ENCODE peak calls at places on chromosome 19, in six cellular contexts. M is SK-N-SH, L is GM12891, J is K562, C is H1, U is GM12878. A is an unnamed sample.

GRCh38 chr19:43681826-43682225 is 11.9 kb upstream of the PLAUR start:
- DNase-seq in C (no peak), M (no peak), U (no peak), L (no peak), J (no peak), A (no peak)

GRCh38 chr19:10086032-10086903 is at the start of gene SHFL:
- DNase-seq in J (peak), U (no peak), L (peak), M (peak), C (peak), A (peak)

GRCh38 chr19:4688587-4688986 is 18.4 kb upstream of the MYDGF start:
- DNase-seq in U (no peak), L (no peak), M (no peak), J (no peak), C (no peak), A (no peak)

GRCh38 chr19:49921871-49922755 is 6.9 kb upstream of the ATF5 start:
- DNase-seq in M (no peak), J (no peak), L (no peak), C (no peak), U (no peak), A (no peak)

GRCh38 chr19:49614096-49614857 is 23.3 kb downstream of the PRR12 start:
- DNase-seq in M (no peak), U (no peak), C (no peak), J (no peak), L (no peak), A (no peak)

GRCh38 chr19:10044390-10044789 is 31.1 kb downstream of the RDH8 start:
- DNase-seq in J (peak), L (no peak), M (no peak), C (no peak), U (no peak), A (no peak)

GRCh38 chr19:41935781-41936415 is 7.6 kb upstream of the ERFL start:
- DNase-seq in M (no peak), J (no peak), U (no peak), C (no peak), L (no peak), A (no peak)

GRCh38 chr19:17762505-17763229 is 11.4 kb downstream of the FCHO1 start:
- DNase-seq in M (peak), C (peak), J (peak), U (no peak), L (no peak), A (no peak)

GRCh38 chr19:49689133-49690072 is at the start of gene ADM5:
- DNase-seq in M (peak), U (no peak), J (no peak), L (no peak), C (peak), A (peak)

GRCh38 chr19:17183271-17183757 is 31.8 kb upstream of the USE1 start:
- DNase-seq in M (no peak), J (no peak), C (no peak), U (no peak), L (no peak), A (no peak)

GRCh38 chr19:52638601-52639000 is 446 bp upstream of the ZNF83 start:
- DNase-seq in C (no peak), U (no peak), L (peak), M (peak), J (peak), A (peak)

GRCh38 chr19:58009666-58010301 is 7.2 kb upstream of the ZNF606 start:
- DNase-seq in J (peak), M (no peak), C (no peak), L (peak), U (no peak), A (peak)

GRCh38 chr19:14091086-14091884 is 734 bp upstream of the SAMD1 start:
- DNase-seq in L (peak), U (no peak), J (peak), M (peak), C (peak), A (peak)

GRCh38 chr19:19214892-19215291 is 3.1 kb downstream of the NCAN start:
- DNase-seq in M (no peak), J (peak), L (no peak), C (peak), U (no peak), A (no peak)

GRCh38 chr19:49118565-49119410 is at the start of gene C19orf73:
- DNase-seq in M (peak), U (peak), J (peak), L (peak), C (peak), A (peak)

GRCh38 chr19:49324801-49325491 is at the start of gene SLC6A16:
- DNase-seq in L (no peak), J (no peak), M (no peak), U (no peak), C (peak), A (no peak)

GRCh38 chr19:18121166-18121565 is 23.6 kb downstream of the MAST3 start:
- DNase-seq in U (no peak), M (no peak), L (no peak), C (no peak), J (no peak), A (no peak)

GRCh38 chr19:13044160-13044853 is 49.0 kb downstream of the NFIX start:
- DNase-seq in L (no peak), U (no peak), M (no peak), C (no peak), J (no peak), A (no peak)

GRCh38 chr19:5138606-5139594 is 170.0 kb downstream of the KDM4B start:
- DNase-seq in U (peak), C (no peak), J (no peak), L (peak), M (no peak), A (peak)

GRCh38 chr19:16381756-16382401 is 57.3 kb downstream of the KLF2 start:
- DNase-seq in C (no peak), M (no peak), J (no peak), L (no peak), U (no peak), A (no peak)

DNA sequence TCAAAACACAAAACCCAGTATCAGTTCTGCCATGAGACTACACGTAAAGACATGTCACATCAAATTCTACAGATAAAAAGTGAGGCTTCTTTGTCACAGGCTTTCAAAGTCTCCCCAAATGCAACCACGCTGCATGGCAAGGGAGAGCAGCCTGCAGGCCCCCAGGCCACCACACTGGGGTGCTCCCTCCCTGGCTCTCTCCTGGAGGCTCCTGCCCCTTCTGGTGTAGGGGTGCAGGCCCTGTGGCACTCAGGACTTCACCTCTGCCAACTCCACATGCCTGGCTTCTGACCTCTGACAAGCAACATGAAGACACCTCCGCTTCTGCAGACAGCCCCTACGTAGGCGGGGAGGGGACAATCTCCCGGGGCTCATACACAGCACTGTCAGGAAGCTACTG is 14.3 kb downstream of the AKAP8 start:
- DNase-seq in C (no peak), M (no peak), L (no peak), U (no peak), J (no peak), A (no peak)
- TF ChIP-seq TAF1 in C (no peak), M (no peak), L (no peak), U (no peak), J (no peak), A (no peak)

GRCh38 chr19:45117167-45117594 is 24.2 kb downstream of the PPP1R37 start:
- DNase-seq in J (peak), L (peak), C (no peak), U (peak), M (no peak), A (peak)
- TF ChIP-seq TAF1 in J (no peak), L (no peak), C (no peak), U (no peak), M (no peak), A (no peak)

DNA sequence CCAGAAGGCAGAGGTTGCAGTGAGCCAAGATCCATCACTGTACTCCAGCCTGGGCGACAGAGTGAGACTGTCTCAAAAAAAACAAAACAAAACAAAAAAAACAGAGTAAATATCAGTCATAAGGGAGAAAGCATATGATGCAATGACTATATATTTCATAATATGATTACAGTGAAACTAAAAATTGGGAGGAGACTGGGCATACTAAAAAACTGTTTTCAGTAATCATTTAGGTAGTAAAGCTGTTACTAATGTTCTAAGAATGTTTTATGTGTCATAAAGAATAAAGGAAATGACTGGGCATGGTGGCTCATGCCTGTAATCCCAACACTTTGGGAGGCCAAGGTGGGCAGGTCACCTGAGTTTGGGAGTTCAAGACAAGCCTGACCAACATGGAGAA is 15.9 kb downstream of the ZNF573 start:
- DNase-seq in U (no peak), M (no peak), C (no peak), L (no peak), J (no peak), A (no peak)
- TF ChIP-seq TAF1 in U (no peak), M (no peak), C (no peak), L (no peak), J (no peak), A (no peak)

GRCh38 chr19:45166723-45167252 is 6.0 kb upstream of the NKPD1 start:
- DNase-seq in C (no peak), J (no peak), M (no peak), L (no peak), U (no peak), A (no peak)
- TF ChIP-seq TAF1 in C (no peak), J (no peak), M (no peak), L (no peak), U (no peak), A (no peak)

DNA sequence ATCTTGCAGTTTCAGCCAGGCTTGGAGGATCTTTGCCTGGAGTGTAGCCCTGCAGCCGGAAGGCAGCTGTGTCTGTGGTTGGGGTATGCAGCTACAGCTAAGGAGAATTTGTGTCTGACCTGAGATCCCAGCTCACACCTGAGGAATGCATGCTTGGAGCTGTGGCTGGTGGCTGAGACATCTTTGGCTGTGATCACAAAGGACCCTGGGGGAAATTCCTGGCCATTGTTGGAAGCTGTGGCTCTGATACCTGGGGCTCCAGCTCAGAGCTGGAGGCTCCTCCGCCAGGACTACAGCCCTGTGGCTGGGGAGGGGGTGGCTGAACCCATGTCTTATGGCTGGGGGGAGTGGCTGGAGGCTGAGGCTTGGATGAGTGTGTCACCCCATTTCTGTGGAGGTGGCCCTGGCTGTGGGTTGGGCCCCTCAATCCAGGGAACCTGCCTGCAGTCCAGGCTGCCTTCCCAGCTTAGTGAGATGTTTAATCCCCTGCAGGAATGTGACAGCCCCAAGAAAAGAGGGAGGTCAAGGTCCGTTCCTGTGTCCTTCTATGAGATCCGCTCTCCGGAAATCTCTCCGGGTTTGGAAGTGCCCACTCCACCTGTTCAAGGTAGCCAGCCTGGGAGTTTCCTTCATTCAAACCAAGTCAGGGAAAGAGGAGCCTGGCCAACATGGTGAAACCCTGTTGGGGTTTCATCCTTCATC is 27.6 kb downstream of the ARHGEF18 start:
- DNase-seq in L (no peak), M (no peak), J (no peak), C (no peak), U (no peak), A (no peak)
- TF ChIP-seq TAF1 in L (no peak), M (no peak), J (no peak), C (peak), U (no peak), A (no peak)

DNA sequence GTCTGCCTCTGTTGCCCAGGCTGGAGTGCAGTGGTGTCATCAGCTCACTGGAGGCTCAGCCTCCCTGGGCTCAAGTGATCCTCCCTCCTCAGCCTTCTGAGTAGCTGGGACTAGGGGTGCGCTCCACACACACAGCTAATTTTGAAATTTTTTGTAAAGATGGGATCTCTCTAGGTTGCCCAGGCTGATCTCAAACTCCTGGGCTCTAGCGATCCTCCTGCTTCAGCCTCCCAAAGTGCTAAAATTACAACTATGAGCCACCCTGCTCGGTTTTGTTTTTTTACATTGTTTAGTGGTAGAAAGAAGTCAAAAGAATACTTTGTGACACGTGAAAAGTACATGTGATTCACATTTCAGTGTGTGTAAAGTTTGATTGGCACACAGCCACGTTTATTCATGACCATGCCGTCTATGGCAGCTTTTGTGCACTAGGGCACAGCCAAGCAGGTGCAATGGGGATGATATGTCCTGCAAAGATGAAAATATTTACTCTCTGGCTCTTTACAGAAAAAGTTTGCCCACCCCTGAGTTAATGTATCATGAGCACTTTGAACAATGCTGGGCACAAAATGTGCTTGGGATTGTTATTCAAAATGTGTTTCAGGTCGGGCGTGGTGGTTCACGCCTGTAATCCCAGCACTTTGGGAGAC is 16.2 kb upstream of the NFIC start:
- DNase-seq in C (no peak), L (no peak), U (no peak), M (no peak), J (no peak), A (no peak)
- TF ChIP-seq TAF1 in C (no peak), L (no peak), U (no peak), M (no peak), J (no peak), A (no peak)

GRCh38 chr19:32921624-32922023 is 50.1 kb downstream of the CEP89 start:
- DNase-seq in J (no peak), L (no peak), M (no peak), U (no peak), C (no peak), A (no peak)
- TF ChIP-seq TAF1 in J (no peak), L (no peak), M (no peak), U (no peak), C (no peak), A (no peak)

GRCh38 chr19:34172661-34173144 is 399 bp downstream of the LSM14A start:
- DNase-seq in J (peak), C (no peak), L (no peak), M (peak), U (no peak), A (peak)
- TF ChIP-seq TAF1 in J (no peak), C (peak), L (no peak), M (no peak), U (no peak), A (no peak)

A was measured in GM12892.